ENCODE peak calls at places on chromosomes 3 and 15, in ten cellular contexts. G is coronary artery; R is IMR-90; V is CD8-positive, alpha-beta memory T cell; Q is thoracic aorta; I is SJSA1; Y is MM.1S; T is fibroblast of the aortic adventitia; J is fibroblast of villous mesenchyme; B is cardiac muscle cell. P is an unnamed sample.

GRCh38 chr3:14849831-14850230 is 31.1 kb downstream of the FGD5 start:
- DNase-seq in G (no peak), R (no peak), V (no peak), Q (no peak), I (no peak), Y (no peak), T (no peak), J (no peak), B (no peak), P (no peak)

GRCh38 chr3:100662113-100662823 is 47.0 kb upstream of the TFG start:
- DNase-seq in G (no peak), R (peak; percentile 3), V (no peak), Q (no peak), I (no peak), Y (no peak), T (peak; percentile 22), J (peak; percentile 58), B (peak; percentile 78), P (no peak)

GRCh38 chr3:16474920-16475319 is 38.6 kb downstream of the RFTN1 start:
- DNase-seq in G (no peak), R (peak; percentile 94), V (no peak), Q (no peak), I (no peak), Y (no peak), T (peak; percentile 38), J (peak; percentile 83), B (peak; percentile 26), P (peak; percentile 87)

GRCh38 chr3:182246870-182247269 is 535.1 kb downstream of the SOX2 start:
- DNase-seq in G (no peak), R (no peak), V (no peak), Q (no peak), I (no peak), Y (no peak), T (no peak), J (no peak), B (no peak), P (no peak)

GRCh38 chr3:193052294-193052693 is 134.6 kb upstream of the MB21D2 start:
- DNase-seq in G (no peak), R (no peak), V (no peak), Q (no peak), I (no peak), Y (no peak), T (peak; percentile 31), J (no peak), B (peak; percentile 31), P (no peak)

GRCh38 chr15:90906181-90906849 is 3.2 kb downstream of the MAN2A2 start:
- DNase-seq in G (no peak), R (no peak), V (no peak), Q (no peak), I (no peak), Y (no peak), T (no peak), J (no peak), B (no peak), P (no peak)

GRCh38 chr3:5411786-5412185 is 224.3 kb downstream of the EDEM1 start:
- DNase-seq in G (no peak), R (no peak), V (no peak), Q (no peak), I (no peak), Y (peak; percentile 58), T (no peak), J (no peak), B (no peak), P (no peak)

GRCh38 chr3:103968131-103968530 is 1398.6 kb upstream of the ALCAM start:
- DNase-seq in G (no peak), R (no peak), V (no peak), Q (no peak), I (no peak), Y (no peak), T (no peak), J (no peak), B (no peak), P (no peak)

DNA sequence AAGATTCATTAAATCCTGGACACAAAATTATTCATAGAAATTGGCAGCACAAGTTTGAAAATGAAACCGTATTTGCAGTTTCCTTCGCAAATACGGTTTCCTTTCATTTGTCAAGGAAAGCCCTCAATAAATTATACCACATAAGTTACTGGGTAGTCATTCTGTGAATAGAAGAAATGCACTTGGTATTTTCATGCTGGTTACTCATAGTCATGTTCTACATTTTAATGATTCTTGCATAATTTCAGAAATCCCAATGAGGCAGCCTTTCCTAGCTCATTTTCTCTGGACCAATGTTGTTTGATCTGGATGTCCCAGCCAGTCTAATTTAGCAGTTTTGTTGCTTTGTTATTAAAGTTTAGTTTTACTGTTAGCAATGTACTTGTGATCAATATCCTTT is 43.2 kb downstream of the MINAR1 start:
- DNase-seq in G (no peak), R (peak; percentile 56), V (no peak), Q (no peak), I (no peak), Y (no peak), T (peak; percentile 46), J (peak; percentile 32), B (no peak), P (no peak)
- H3K4me3 ChIP-seq in G (no peak overlapping the region), R (no peak overlapping the region), V (no peak overlapping the region), Q (no peak overlapping the region), I (no peak overlapping the region), Y (no peak overlapping the region), T (no peak overlapping the region), J (no peak overlapping the region), B (no peak overlapping the region), P (no peak overlapping the region)

DNA sequence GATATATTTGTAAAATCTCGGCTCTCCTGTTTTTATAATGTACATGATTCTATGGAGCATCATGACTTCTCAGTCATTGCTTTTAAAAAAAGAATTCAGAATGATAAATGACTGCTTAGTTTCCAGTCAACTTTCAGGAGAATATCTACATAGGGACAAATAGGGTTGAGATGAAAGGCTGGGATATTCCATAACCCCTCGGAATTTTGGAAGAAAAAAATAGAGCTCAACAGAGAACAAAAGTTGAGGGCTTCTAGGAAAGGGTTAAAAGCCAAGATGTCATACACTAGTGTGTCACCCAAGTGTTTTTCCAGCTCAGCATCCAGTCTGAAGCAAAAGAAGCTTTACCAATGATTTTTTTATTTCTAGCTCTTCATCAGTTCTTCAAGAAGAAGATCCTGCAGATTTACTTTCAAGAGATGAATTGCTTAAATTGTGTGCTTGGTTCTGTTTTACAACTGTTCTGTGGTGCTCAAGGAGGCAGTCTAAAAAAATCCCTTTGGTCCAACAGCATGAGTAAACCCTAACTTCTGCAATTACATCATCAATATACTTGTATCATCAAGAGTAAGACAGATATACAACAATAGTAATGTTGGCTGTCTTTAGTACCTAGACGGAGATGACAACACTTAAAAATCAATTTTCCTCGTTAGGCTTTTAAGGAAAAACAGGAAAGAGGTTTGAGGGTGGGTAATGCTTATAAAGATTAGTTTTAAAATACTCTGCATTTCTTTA is 979 bp downstream of the UNC13C start:
- DNase-seq in G (no peak), R (no peak), V (no peak), Q (no peak), I (no peak), Y (no peak), T (no peak), J (no peak), B (no peak), P (no peak)
- H3K4me3 ChIP-seq in G (peak overlapping the region; percentile 61), R (no peak overlapping the region), V (no peak overlapping the region), Q (peak overlapping the region; percentile 72), I (no peak overlapping the region), Y (no peak overlapping the region), T (no peak overlapping the region), J (no peak overlapping the region), B (peak overlapping the region; percentile 27), P (no peak overlapping the region)

DNA sequence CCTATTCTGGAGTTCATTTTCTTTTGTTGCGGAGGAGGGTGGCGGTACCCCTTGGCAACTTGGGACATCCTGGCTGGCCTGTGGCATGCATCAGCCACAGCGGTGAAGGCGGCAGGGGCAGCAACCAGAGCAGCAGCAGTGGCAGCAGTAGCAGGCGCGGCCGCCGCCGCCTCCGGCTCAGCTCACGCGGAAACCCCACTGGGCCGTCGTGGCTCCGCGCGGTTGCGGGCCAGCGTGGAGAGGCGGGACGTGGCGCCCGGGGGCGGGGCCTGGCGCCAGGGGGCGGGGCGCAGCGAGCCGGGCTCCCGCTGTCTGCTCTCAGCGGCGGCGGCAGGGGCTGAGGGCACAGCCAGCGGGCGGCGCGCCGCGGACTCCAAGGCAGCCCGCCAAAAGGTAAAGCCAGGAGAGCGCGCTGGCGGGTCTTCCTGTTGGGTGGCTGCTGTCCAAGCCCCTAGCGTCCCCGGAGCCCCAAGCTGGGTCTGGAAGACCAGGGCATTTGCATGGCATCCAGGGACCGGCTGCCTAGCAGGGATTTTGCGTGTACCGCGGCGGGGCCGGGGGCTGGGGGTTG is 334.4 kb upstream of the THRB start:
- DNase-seq in G (no peak), R (no peak), V (no peak), Q (no peak), I (peak; percentile 35), Y (no peak), T (no peak), J (no peak), B (peak; percentile 13), P (no peak)
- H3K4me3 ChIP-seq in G (peak overlapping the region; percentile 71), R (no peak overlapping the region), V (no peak overlapping the region), Q (peak overlapping the region; percentile 80), I (peak overlapping the region; percentile 12), Y (no peak overlapping the region), T (no peak overlapping the region), J (no peak overlapping the region), B (peak overlapping the region; percentile 64), P (no peak overlapping the region)

GRCh38 chr15:40162552-40162951 is 1.7 kb downstream of the BUB1B start:
- DNase-seq in G (no peak), R (no peak), V (no peak), Q (no peak), I (no peak), Y (no peak), T (no peak), J (no peak), B (no peak), P (no peak)

GRCh38 chr15:40160021-40160420 is 848 bp upstream of the BUB1B start:
- DNase-seq in G (no peak), R (no peak), V (no peak), Q (no peak), I (no peak), Y (no peak), T (no peak), J (no peak), B (no peak), P (no peak)

GRCh38 chr15:40163657-40164416 is 3.0 kb downstream of the BUB1B start:
- DNase-seq in G (no peak), R (no peak), V (no peak), Q (no peak), I (no peak), Y (no peak), T (no peak), J (no peak), B (no peak), P (no peak)

GRCh38 chr15:40161693-40162401 is 978 bp downstream of the BUB1B start:
- DNase-seq in G (no peak), R (no peak), V (no peak), Q (no peak), I (no peak), Y (peak; percentile 29), T (no peak), J (no peak), B (no peak), P (no peak)

DNA sequence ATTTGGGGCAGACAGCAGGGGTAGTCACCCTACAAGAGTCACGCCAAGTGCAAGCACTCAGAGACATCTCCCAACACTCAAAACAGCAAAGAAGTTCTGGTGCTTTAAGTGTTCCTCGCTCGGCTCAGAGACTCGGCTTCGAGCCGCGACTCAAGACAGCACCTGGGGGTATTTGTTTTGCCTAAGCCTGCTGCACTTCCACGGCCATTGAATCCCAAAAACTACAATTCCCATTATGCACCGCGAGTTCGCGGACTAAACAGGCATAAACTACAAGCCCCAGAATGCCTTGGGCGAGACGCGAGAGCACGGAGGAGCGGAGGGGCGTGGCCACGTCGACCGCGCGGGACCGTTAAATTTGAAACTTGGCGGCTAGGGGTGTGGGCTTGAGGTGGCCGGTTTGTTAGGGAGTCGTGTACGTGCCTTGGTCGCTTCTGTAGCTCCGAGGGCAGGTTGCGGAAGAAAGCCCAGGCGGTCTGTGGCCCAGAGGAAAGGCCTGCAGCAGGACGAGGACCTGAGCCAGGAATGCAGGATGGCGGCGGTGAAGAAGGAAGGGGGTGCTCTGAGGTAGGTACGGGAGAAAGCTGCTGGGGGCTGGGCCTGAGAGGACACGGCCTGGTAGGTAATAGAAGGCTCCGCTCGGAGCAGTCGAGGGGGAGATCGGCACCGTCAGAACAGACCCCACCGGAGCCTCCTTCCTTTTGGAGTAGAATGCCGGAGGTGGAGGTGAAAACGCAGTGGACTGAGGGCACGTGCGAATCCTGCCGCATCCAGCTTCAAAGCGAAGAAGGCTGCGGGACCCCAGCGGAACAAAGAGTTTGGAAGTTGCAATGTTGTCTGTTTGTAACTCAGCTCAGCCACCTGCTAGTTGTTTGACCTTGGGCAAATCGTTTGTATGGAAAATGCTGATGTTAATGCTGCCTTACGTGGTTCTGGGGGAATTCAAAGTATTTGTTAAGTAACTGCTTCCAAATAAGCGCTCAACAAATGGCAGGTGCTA is at the start of gene BUB1B:
- DNase-seq in G (peak; percentile 86), R (peak; percentile 87), V (peak; percentile 94), Q (peak; percentile 88), I (peak; percentile 96), Y (peak; percentile 98), T (peak; percentile 90), J (peak; percentile 93), B (peak; percentile 94), P (peak; percentile 72)
- H3K4me3 ChIP-seq in G (peak within 1 kb of the TSS; percentile 70), R (peak within 1 kb of the TSS; percentile 73), V (peak within 1 kb of the TSS; percentile 65), Q (peak within 1 kb of the TSS; percentile 74), I (peak within 1 kb of the TSS; percentile 67), Y (peak within 1 kb of the TSS; percentile 90), T (peak within 1 kb of the TSS; percentile 95), J (peak within 1 kb of the TSS; percentile 92), B (peak within 1 kb of the TSS; percentile 71), P (peak within 1 kb of the TSS; percentile 99)

P was measured in AG04450.